ENCODE peak calls at places on chromosomes 6 and 20, in five cellular contexts. O, C, K, S and G are unnamed samples.

GRCh38 chr6:167761794-167762258 is 64.9 kb upstream of the AFDN start:
- DNase-seq in O (no peak), C (no peak), K (no peak), S (no peak), G (no peak)

GRCh38 chr6:169741344-169741743 is 10.0 kb downstream of the DYNLT2 start:
- DNase-seq in O (no peak), C (no peak), K (no peak), S (no peak), G (no peak)

GRCh38 chr20:12997128-12997655 is 11.6 kb upstream of the SPTLC3 start:
- DNase-seq in O (no peak), C (no peak), K (no peak), S (no peak), G (no peak)

GRCh38 chr20:46837083-46837482 is 57.6 kb upstream of the EYA2 start:
- DNase-seq in O (no peak), C (no peak), K (no peak), S (no peak), G (no peak)

GRCh38 chr20:17957505-17958325 is 10.9 kb downstream of the SNX5 start:
- DNase-seq in O (no peak), C (no peak), K (no peak), S (no peak), G (no peak)

GRCh38 chr6:64988148-64988547 is 718.9 kb downstream of the EYS start:
- DNase-seq in O (no peak), C (no peak), K (no peak), S (peak), G (no peak)

GRCh38 chr6:123226398-123226797 is 230.4 kb downstream of the CLVS2 start:
- DNase-seq in O (no peak), C (no peak), K (no peak), S (no peak), G (no peak)

GRCh38 chr20:25032478-25033183 is 25.3 kb downstream of the ACSS1 start:
- DNase-seq in O (no peak), C (no peak), K (no peak), S (peak), G (no peak)

GRCh38 chr6:4055420-4056041 is 23.4 kb downstream of the FAM217A start:
- DNase-seq in O (no peak), C (peak), K (no peak), S (peak), G (no peak)

GRCh38 chr6:3147914-3148757 is 9.2 kb downstream of the TUBB2A start:
- DNase-seq in O (no peak), C (no peak), K (no peak), S (no peak), G (no peak)

GRCh38 chr6:169190144-169190584 is 63.5 kb downstream of the THBS2 start:
- DNase-seq in O (no peak), C (peak), K (no peak), S (peak), G (peak)

GRCh38 chr6:4323322-4323721 is 187.9 kb upstream of the ECI2 start:
- DNase-seq in O (no peak), C (no peak), K (no peak), S (no peak), G (no peak)

GRCh38 chr20:56995157-56995556 is 271.3 kb downstream of the BMP7 start:
- DNase-seq in O (no peak), C (no peak), K (no peak), S (no peak), G (no peak)

GRCh38 chr20:36197271-36197670 is 39.0 kb upstream of the AAR2 start:
- DNase-seq in O (no peak), C (no peak), K (no peak), S (no peak), G (no peak)

GRCh38 chr6:163586888-163587287 is 172.4 kb downstream of the QKI start:
- DNase-seq in O (no peak), C (no peak), K (no peak), S (no peak), G (no peak)

GRCh38 chr6:143969077-143969476 is 39.0 kb downstream of the PLAGL1 start:
- DNase-seq in O (no peak), C (no peak), K (no peak), S (no peak), G (no peak)

GRCh38 chr6:72524011-72524645 is 97.7 kb upstream of the KCNQ5 start:
- DNase-seq in O (no peak), C (no peak), K (no peak), S (no peak), G (no peak)

GRCh38 chr6:129041563-129041962 is 158.6 kb downstream of the LAMA2 start:
- DNase-seq in O (no peak), C (no peak), K (no peak), S (no peak), G (no peak)

GRCh38 chr6:52201493-52201892 is 15.3 kb downstream of the IL17A start:
- DNase-seq in O (no peak), C (no peak), K (no peak), S (no peak), G (no peak)

GRCh38 chr6:53873922-53874321 is 79.1 kb downstream of the LRRC1 start:
- DNase-seq in O (no peak), C (no peak), K (no peak), S (no peak), G (no peak)

GRCh38 chr6:25583099-25583498 is 68.9 kb upstream of the SCGN start:
- DNase-seq in O (no peak), C (no peak), K (no peak), S (no peak), G (no peak)

GRCh38 chr6:30171677-30172471 is 8.5 kb downstream of the TRIM15 start:
- DNase-seq in O (no peak), C (no peak), K (no peak), S (no peak), G (no peak)

GRCh38 chr6:131029661-131030297 is 33.3 kb downstream of the EPB41L2 start:
- DNase-seq in O (no peak), C (peak), K (no peak), S (peak), G (no peak)

GRCh38 chr6:22099923-22100322 is 196.9 kb downstream of the PRL start:
- DNase-seq in O (no peak), C (no peak), K (no peak), S (no peak), G (no peak)

GRCh38 chr6:161318456-161318855 is 44.6 kb upstream of the AGPAT4 start:
- DNase-seq in O (no peak), C (no peak), K (no peak), S (no peak), G (no peak)

GRCh38 chr6:57173056-57173885 is 1.1 kb downstream of the BAG2 start:
- DNase-seq in O (no peak), C (no peak), K (peak), S (peak), G (no peak)

GRCh38 chr6:153034139-153034538 is 31.6 kb upstream of the MTRF1L start:
- DNase-seq in O (no peak), C (no peak), K (no peak), S (no peak), G (no peak)

GRCh38 chr6:108914235-108915022 is 66.2 kb downstream of the ARMC2 start:
- DNase-seq in O (no peak), C (no peak), K (no peak), S (no peak), G (no peak)

GRCh38 chr6:35415065-35415880 is 36.9 kb upstream of the FANCE start:
- DNase-seq in O (no peak), C (peak), K (no peak), S (peak), G (peak)

GRCh38 chr20:59443558-59443957 is 143.1 kb downstream of the EDN3 start:
- DNase-seq in O (no peak), C (no peak), K (no peak), S (no peak), G (no peak)

GRCh38 chr6:14751645-14752173 is 494.2 kb upstream of the JARID2 start:
- DNase-seq in O (no peak), C (no peak), K (no peak), S (no peak), G (no peak)

GRCh38 chr20:34037767-34038166 is 44.1 kb downstream of the RALY start:
- DNase-seq in O (no peak), C (no peak), K (no peak), S (peak), G (no peak)

GRCh38 chr6:156880913-156881312 is 103.7 kb downstream of the ARID1B start:
- DNase-seq in O (no peak), C (no peak), K (no peak), S (no peak), G (no peak)

GRCh38 chr6:157314705-157315321 is 8.5 kb downstream of the TMEM242 start:
- DNase-seq in O (no peak), C (no peak), K (no peak), S (peak), G (no peak)

GRCh38 chr6:82690283-82690682 is 326.7 kb downstream of the TPBG start:
- DNase-seq in O (no peak), C (no peak), K (no peak), S (no peak), G (no peak)

GRCh38 chr6:82882363-82883033 is 183.1 kb downstream of the UBE3D start:
- DNase-seq in O (no peak), C (no peak), K (no peak), S (no peak), G (no peak)

GRCh38 chr6:49457771-49458170 is 5.3 kb downstream of the MMUT start:
- DNase-seq in O (no peak), C (no peak), K (no peak), S (no peak), G (no peak)

GRCh38 chr6:39893286-39893685 is 41.0 kb downstream of the MOCS1 start:
- DNase-seq in O (no peak), C (no peak), K (no peak), S (no peak), G (no peak)

GRCh38 chr6:149443411-149444181 is 41.2 kb downstream of the ZC3H12D start:
- DNase-seq in O (no peak), C (peak), K (no peak), S (peak), G (no peak)